ENCODE peak calls at places on chromosomes 4 and X, in seven cellular contexts. B is upper lobe of left lung; J is body of pancreas; E is heart right ventricle; I is CD4-positive, CD25-positive, alpha-beta regulatory T cell; M is uterus; S is brain microvascular endothelial cell. O is an unnamed sample.

GRCh38 chr4:16897991-16898827 is at the start of gene LDB2:
- DNase-seq in S (peak; percentile 72), M (peak; percentile 77), B (peak; percentile 38), I (no peak), E (peak; percentile 83), J (peak; percentile 31), O (peak; percentile 94)

GRCh38 chr4:31071807-31072486 is 351.8 kb downstream of the PCDH7 start:
- DNase-seq in M (no peak), I (no peak), E (no peak), S (no peak), J (no peak), B (no peak), O (peak; percentile 31)

GRCh38 chrX:65831268-65831667 is 163.8 kb downstream of the MSN start:
- DNase-seq in M (no peak), J (no peak), S (no peak), I (no peak), B (no peak), E (no peak), O (no peak)

GRCh38 chrX:85052207-85052606 is 48.5 kb downstream of the APOOL start:
- DNase-seq in E (no peak), J (no peak), S (peak; percentile 7), M (no peak), I (no peak), B (no peak), O (no peak)

GRCh38 chr4:71333960-71334951 is 4.6 kb upstream of the SLC4A4 start:
- DNase-seq in I (no peak), E (no peak), B (no peak), M (no peak), J (peak; percentile 70), S (peak; percentile 25), O (no peak)

GRCh38 chr4:143286733-143287570 is 49.7 kb upstream of the GAB1 start:
- DNase-seq in I (no peak), M (no peak), E (peak; percentile 13), B (no peak), J (no peak), S (peak; percentile 63), O (no peak)

GRCh38 chr4:36165256-36166005 is 78.9 kb downstream of the ARAP2 start:
- DNase-seq in M (no peak), J (peak; percentile 13), E (no peak), S (no peak), I (no peak), B (no peak), O (no peak)

GRCh38 chr4:168496834-168497233 is at the start of gene PALLD:
- DNase-seq in I (no peak), M (no peak), S (peak; percentile 80), B (no peak), J (no peak), E (peak; percentile 61), O (no peak)

GRCh38 chrX:122941801-122942200 is 242.3 kb upstream of the GRIA3 start:
- DNase-seq in B (no peak), I (no peak), M (no peak), J (no peak), S (no peak), E (no peak), O (no peak)

GRCh38 chrX:72094894-72095293 is 36.8 kb downstream of the RTL5 start:
- DNase-seq in M (no peak), E (peak; percentile 72), J (no peak), S (peak; percentile 43), I (peak; percentile 74), B (no peak), O (no peak)

GRCh38 chrX:33001107-33001506 is 210.2 kb downstream of the DMD start:
- DNase-seq in J (no peak), M (no peak), I (no peak), E (no peak), B (no peak), S (no peak), O (no peak)

GRCh38 chr4:138494931-138495330 is 252.8 kb upstream of the SLC7A11 start:
- DNase-seq in M (no peak), S (peak; percentile 11), E (no peak), I (no peak), J (peak; percentile 11), B (no peak), O (peak; percentile 86)

GRCh38 chr4:112296949-112297483 is at the start of gene ALPK1:
- DNase-seq in M (no peak), J (peak; percentile 30), E (no peak), B (no peak), S (peak; percentile 74), I (no peak), O (peak; percentile 91)

GRCh38 chrX:136767104-136767941 is 13.4 kb downstream of the ARHGEF6 start:
- DNase-seq in S (peak; percentile 38), B (peak; percentile 91), J (peak; percentile 78), M (peak; percentile 54), I (peak; percentile 41), E (peak; percentile 65), O (peak; percentile 69)

GRCh38 chr4:123386608-123387007 is 10.0 kb upstream of the SPRY1 start:
- DNase-seq in I (no peak), J (no peak), B (no peak), M (no peak), E (no peak), S (peak; percentile 9), O (no peak)

GRCh38 chr4:54322817-54323417 is 93.8 kb downstream of the PDGFRA start:
- DNase-seq in E (peak; percentile 69), I (peak; percentile 19), J (peak; percentile 78), S (peak; percentile 47), B (no peak), M (peak; percentile 55), O (peak; percentile 53)

GRCh38 chr4:1112174-1112820 is 1.1 kb downstream of the RNF212 start:
- DNase-seq in M (no peak), E (no peak), S (no peak), B (peak; percentile 60), I (no peak), J (peak; percentile 79), O (no peak)

GRCh38 chr4:54484361-54484760 is 173.4 kb upstream of the KIT start:
- DNase-seq in M (no peak), B (no peak), J (no peak), S (no peak), E (no peak), I (no peak), O (no peak)

GRCh38 chrX:118974908-118975671 is 672 bp downstream of the LONRF3 start:
- DNase-seq in M (peak; percentile 30), J (peak; percentile 66), E (no peak), I (peak; percentile 61), B (peak; percentile 90), S (no peak), O (peak; percentile 31)

GRCh38 chrX:154484255-154485149 is 1.9 kb downstream of the UBL4A start:
- DNase-seq in J (no peak), E (no peak), I (no peak), B (no peak), M (no peak), S (no peak), O (no peak)

GRCh38 chrX:13473666-13474516 is 95.5 kb upstream of the EGFL6 start:
- DNase-seq in I (peak; percentile 19), B (no peak), J (no peak), M (no peak), S (peak; percentile 29), E (no peak), O (no peak)

GRCh38 chr4:165060938-165061337 is 7.3 kb downstream of the TRIM75 start:
- DNase-seq in E (no peak), I (no peak), B (no peak), S (no peak), M (no peak), J (no peak), O (peak; percentile 19)

GRCh38 chr4:37825943-37826281 is 574 bp upstream of the PGM2 start:
- DNase-seq in J (no peak), M (no peak), B (no peak), E (peak; percentile 13), S (peak; percentile 12), I (no peak), O (no peak)

DNA sequence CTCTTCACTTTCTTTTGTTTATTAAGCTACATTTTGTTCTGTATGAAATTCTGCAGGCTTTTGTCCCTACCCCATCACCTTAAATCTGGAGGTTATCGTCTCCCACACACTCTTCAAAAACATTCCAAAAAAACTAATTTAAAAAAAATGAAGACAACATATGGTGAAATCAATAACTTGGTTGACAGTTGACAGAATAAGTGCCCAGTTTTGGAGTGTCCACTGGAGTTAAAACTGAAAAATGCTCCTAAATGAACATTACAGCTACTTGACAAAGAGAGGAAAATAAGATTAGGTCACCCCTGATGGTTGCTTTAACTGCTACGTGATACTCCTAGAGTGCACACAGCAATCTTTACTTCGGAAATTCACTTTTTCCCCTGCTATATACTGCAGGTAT is 618 bp upstream of the ZNF827 start:
- DNase-seq in J (no peak), B (no peak), I (no peak), M (no peak), E (no peak), S (no peak), O (no peak)
- H3K27ac ChIP-seq in J (no peak overlapping the region), B (no peak overlapping the region), I (no peak overlapping the region), M (peak overlapping the region; percentile 99), E (peak overlapping the region; percentile 96), S (peak overlapping the region; percentile 34), O (no peak overlapping the region)

DNA sequence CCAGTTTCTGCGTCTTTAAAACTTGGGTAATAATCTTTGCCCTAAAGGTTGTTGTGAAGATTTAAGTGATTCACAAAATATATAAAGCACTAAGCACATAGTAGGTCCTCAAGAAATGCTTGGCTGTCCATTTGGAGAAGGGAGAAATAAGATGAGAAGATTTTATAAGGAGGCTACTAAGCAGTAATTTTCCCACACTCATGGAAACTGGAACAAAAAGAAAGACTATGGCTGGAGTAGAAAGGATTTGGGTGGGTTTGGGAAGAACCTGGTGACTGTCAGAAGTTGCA is 47.0 kb downstream of the PRPS1 start:
- DNase-seq in B (no peak), I (no peak), E (no peak), J (no peak), S (no peak), M (no peak), O (no peak)
- H3K4me3 ChIP-seq in B (no peak overlapping the region), I (peak overlapping the region; percentile 74), E (no peak overlapping the region), J (no peak overlapping the region), S (peak overlapping the region; percentile 70), M (peak overlapping the region; percentile 52), O (peak overlapping the region; percentile 49)

DNA sequence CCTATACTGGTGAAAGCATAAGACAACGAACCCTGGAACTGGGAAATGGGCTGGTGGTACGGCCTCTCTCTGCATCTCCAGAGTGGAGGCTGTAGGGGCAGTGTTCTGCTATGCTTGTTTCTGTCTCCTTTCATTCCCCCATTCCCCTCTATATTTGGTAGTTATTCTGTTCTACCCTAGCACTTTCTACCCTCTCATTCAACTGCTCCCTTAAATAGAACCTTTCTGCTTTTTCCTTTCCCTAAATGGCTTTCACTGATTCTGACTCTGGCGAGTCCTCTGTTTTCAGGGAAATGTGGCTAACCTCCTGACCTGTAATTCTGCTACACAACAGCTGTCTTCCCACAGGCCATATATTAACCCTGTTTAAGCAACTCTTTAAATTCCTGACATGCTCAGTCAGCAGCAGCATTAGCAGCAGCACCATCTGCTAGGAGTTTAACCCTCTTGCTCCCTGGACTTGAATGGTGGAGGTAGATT is 94.2 kb downstream of the CXCL13 start:
- DNase-seq in M (no peak), S (peak; percentile 83), J (no peak), E (no peak), I (no peak), B (no peak), O (peak; percentile 1)
- H3K27ac ChIP-seq in M (no peak overlapping the region), S (peak overlapping the region; percentile 33), J (no peak overlapping the region), E (no peak overlapping the region), I (no peak overlapping the region), B (no peak overlapping the region), O (no peak overlapping the region)

DNA sequence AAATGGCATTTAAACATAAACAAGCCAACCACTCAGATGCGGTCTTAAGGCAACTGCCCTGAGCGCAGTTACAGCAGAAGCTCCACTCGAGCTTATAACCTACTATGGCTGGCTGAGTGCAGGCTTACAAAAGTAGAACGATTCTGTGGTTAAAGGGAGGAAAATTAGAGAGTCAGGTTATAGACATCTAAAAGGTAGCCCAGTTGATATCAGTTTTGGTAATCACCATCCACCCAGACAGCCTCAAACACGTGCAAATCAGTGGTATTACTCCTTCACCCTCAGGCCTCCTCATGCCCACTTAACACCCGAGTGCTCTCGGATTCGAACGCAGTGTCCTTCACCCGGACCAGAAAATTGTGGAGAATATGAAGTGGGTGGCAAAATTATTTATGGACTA is 3.1 kb downstream of the LEF1 start:
- DNase-seq in J (no peak), S (no peak), I (peak; percentile 58), E (no peak), M (no peak), B (no peak), O (no peak)
- H3K4me3 ChIP-seq in J (no peak overlapping the region), S (no peak overlapping the region), I (peak overlapping the region; percentile 99), E (no peak overlapping the region), M (no peak overlapping the region), B (no peak overlapping the region), O (no peak overlapping the region)

O was measured in A673.